ENCODE peak calls at places on chromosomes 13 and 19, in six cellular contexts. Q, K, N, W, E and H are unnamed samples.

GRCh38 chr19:19489804-19490204 is 25.5 kb downstream of the TSSK6 start:
- DNase-seq in Q (no peak), K (peak), N (no peak), W (no peak), E (no peak), H (no peak)

GRCh38 chr13:39676315-39676876 is 20.9 kb downstream of the COG6 start:
- DNase-seq in Q (no peak), K (no peak), N (no peak), W (no peak), E (no peak), H (peak)

GRCh38 chr19:33654840-33655508 is 33.2 kb downstream of the CHST8 start:
- DNase-seq in Q (no peak), K (no peak), N (no peak), W (no peak), E (no peak), H (no peak)

GRCh38 chr19:48329167-48329891 is 4.0 kb downstream of the EMP3 start:
- DNase-seq in Q (no peak), K (no peak), N (peak), W (no peak), E (no peak), H (peak)

GRCh38 chr13:108495686-108496363 is 133.6 kb upstream of the MYO16 start:
- DNase-seq in Q (no peak), K (no peak), N (no peak), W (no peak), E (peak), H (no peak)

GRCh38 chr13:99805361-99805760 is 166.2 kb downstream of the ZIC5 start:
- DNase-seq in Q (no peak), K (no peak), N (no peak), W (no peak), E (no peak), H (no peak)

GRCh38 chr19:38202504-38202903 is 21.5 kb downstream of the DPF1 start:
- DNase-seq in Q (no peak), K (no peak), N (no peak), W (no peak), E (no peak), H (no peak)

GRCh38 chr13:107266657-107267056 is 698.7 kb upstream of the ARGLU1 start:
- DNase-seq in Q (no peak), K (no peak), N (no peak), W (no peak), E (no peak), H (peak)

GRCh38 chr13:98150836-98151489 is 8.1 kb downstream of the FARP1 start:
- DNase-seq in Q (no peak), K (no peak), N (no peak), W (no peak), E (no peak), H (no peak)

GRCh38 chr19:50522881-50523280 is 9.2 kb upstream of the ASPDH start:
- DNase-seq in Q (no peak), K (no peak), N (no peak), W (no peak), E (no peak), H (no peak)

GRCh38 chr13:30292325-30292724 is 15.0 kb downstream of the KATNAL1 start:
- DNase-seq in Q (no peak), K (no peak), N (no peak), W (no peak), E (no peak), H (no peak)

GRCh38 chr13:75818181-75819110 is 182.3 kb downstream of the LMO7 start:
- DNase-seq in Q (no peak), K (no peak), N (no peak), W (no peak), E (no peak), H (no peak)

GRCh38 chr13:20360041-20360491 is 127.9 kb upstream of the GJB6 start:
- DNase-seq in Q (no peak), K (no peak), N (no peak), W (no peak), E (no peak), H (peak)

GRCh38 chr19:6489278-6490061 is 7.9 kb upstream of the DENND1C start:
- DNase-seq in Q (no peak), K (no peak), N (no peak), W (no peak), E (no peak), H (no peak)
- H3K4me3 ChIP-seq in Q (no peak), K (no peak), N (no peak), W (no peak), E (no peak), H (no peak)

GRCh38 chr19:55536366-55536765 is 567 bp downstream of the SBK2 start:
- DNase-seq in Q (no peak), K (no peak), N (no peak), W (no peak), E (no peak), H (no peak)

GRCh38 chr19:55537741-55538111 is 793 bp upstream of the SBK2 start:
- DNase-seq in Q (no peak), K (no peak), N (no peak), W (no peak), E (no peak), H (no peak)

GRCh38 chr19:55538132-55538531 is 1.2 kb upstream of the SBK2 start:
- DNase-seq in Q (no peak), K (no peak), N (no peak), W (no peak), E (no peak), H (no peak)

GRCh38 chr19:55535579-55536350 is 1.2 kb downstream of the SBK2 start:
- DNase-seq in Q (no peak), K (no peak), N (no peak), W (no peak), E (no peak), H (no peak)

GRCh38 chr19:55536951-55537740 is at the start of gene SBK2:
- DNase-seq in Q (no peak), K (no peak), N (no peak), W (no peak), E (no peak), H (no peak)
- TF ChIP-seq CTCF in Q (no peak), K (no peak), N (no peak), W (no peak), E (no peak), H (no peak)

GRCh38 chr19:8149261-8150094 is at the start of gene FBN3:
- DNase-seq in Q (no peak), K (no peak), N (no peak), W (no peak), E (no peak), H (no peak)
- H3K4me3 ChIP-seq in Q (peak), K (no peak), N (no peak), W (no peak), E (peak), H (no peak)

DNA sequence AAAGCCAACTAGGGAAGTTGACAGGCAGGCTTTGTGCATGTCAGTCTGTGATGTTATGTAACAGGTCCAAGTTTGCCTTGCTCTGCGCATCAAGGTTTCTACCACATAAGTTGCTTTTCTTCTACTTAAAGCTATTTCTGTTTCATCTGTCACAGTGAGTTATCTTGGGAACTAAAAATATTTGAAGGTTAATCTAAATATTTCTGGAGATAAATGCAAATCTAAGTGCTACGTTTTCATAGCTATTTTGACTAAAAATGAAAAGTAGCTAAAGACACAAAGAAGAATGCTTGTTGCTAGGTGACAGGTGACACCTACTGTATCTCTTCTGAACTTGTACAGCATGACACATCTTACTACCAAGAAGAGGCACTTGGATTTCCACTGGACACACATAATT is 135.6 kb downstream of the KLF12 start:
- DNase-seq in Q (no peak), K (no peak), N (no peak), W (no peak), E (no peak), H (no peak)
- TF ChIP-seq CTCF in Q (no peak), K (no peak), N (no peak), W (no peak), E (no peak), H (no peak)

GRCh38 chr13:67763316-67763715 is 533.2 kb upstream of the PCDH9 start:
- DNase-seq in Q (no peak), K (no peak), N (no peak), W (no peak), E (no peak), H (no peak)
- H3K4me3 ChIP-seq in Q (no peak), K (no peak), N (no peak), W (no peak), E (no peak), H (no peak)

GRCh38 chr19:35055715-35056179 is 14.2 kb downstream of the HPN start:
- DNase-seq in Q (no peak), K (peak), N (no peak), W (no peak), E (no peak), H (no peak)
- TF ChIP-seq CTCF in Q (no peak), K (no peak), N (no peak), W (no peak), E (no peak), H (no peak)

GRCh38 chr19:1911995-1912394 is 6.8 kb downstream of the ADAT3 start:
- DNase-seq in Q (no peak), K (peak), N (no peak), W (no peak), E (no peak), H (no peak)

GRCh38 chr19:1914826-1915341 is 9.7 kb downstream of the ADAT3 start:
- DNase-seq in Q (no peak), K (no peak), N (no peak), W (no peak), E (no peak), H (no peak)

GRCh38 chr19:1911098-1911497 is 5.9 kb downstream of the ADAT3 start:
- DNase-seq in Q (no peak), K (no peak), N (no peak), W (no peak), E (no peak), H (no peak)

GRCh38 chr19:1912760-1913505 is 7.7 kb downstream of the ADAT3 start:
- DNase-seq in Q (no peak), K (no peak), N (no peak), W (no peak), E (no peak), H (no peak)

DNA sequence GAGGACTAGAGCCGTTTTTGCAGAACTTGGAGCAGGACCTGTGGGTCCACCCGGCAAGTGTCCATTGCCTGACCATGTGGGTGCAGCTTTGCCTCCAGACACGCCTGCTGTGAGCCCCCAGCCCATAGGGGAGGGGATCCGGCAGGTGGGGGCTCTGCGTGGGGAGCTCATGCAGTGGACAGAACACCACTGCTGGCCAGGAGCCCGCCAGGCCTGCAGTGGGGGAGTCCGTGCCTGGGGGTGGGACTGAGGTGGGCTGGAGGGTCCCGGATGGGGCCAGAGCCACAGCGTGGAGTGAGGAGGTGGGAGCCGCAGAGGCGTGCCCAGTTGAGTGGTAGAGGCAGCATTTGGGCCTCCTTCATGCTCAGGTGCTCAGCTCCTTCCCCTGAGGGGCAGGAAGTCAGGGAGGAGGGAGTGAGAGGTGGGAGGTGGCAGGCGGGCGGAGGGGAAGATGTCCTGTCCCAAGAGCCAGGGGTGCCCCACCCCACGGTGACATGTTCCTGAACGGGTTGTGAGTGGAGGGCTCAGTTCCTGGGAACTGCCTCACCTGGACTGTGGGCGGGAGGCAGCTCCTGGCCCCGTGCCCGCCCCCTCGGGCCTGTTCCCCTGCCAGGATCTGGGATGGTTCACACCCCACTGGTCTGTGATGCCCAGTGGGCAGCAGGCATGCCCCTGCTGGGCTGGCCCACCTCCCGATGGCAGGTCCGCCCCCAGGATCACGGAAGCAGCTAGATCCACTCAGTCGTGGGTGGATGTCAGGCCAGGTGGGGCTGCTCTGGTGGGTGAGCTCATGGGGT is 8.8 kb downstream of the ADAT3 start:
- DNase-seq in Q (no peak), K (no peak), N (no peak), W (no peak), E (no peak), H (no peak)
- H3K4me3 ChIP-seq in Q (no peak), K (no peak), N (no peak), W (no peak), E (no peak), H (no peak)

DNA sequence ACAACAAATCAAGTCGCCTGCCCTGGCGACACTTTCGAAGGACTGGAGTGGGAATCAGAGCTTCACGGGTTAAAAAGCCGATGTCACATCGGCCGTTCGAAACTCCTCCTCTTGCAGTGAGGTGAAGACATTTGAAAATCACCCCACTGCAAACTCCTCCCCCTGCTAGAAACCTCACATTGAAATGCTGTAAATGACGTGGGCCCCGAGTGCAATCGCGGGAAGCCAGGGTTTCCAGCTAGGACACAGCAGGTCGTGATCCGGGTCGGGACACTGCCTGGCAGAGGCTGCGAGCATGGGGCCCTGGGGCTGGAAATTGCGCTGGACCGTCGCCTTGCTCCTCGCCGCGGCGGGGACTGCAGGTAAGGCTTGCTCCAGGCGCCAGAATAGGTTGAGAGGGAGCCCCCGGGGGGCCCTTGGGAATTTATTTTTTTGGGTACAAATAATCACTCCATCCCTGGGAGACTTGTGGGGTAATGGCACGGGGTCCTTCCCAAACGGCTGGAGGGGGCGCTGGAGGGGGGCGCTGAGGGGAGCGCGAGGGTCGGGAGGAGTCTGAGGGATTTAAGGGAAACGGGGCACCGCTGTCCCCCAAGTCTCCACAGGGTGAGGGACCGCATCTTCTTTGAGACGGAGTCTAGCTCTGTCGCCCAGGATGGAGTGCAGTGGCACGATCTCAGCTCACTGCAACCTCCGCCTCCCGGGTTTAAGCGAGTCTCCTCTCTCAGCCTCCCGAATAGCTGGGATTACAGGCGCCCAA is at the start of gene LDLR:
- DNase-seq in Q (peak), K (peak), N (peak), W (peak), E (peak), H (peak)
- TF ChIP-seq CTCF in Q (no peak), K (no peak), N (no peak), W (no peak), E (no peak), H (no peak)